ENCODE peak calls at places on chromosomes 13 and 19, in five cellular contexts. One of them, this sample, is unnamed.

GRCh38 chr19:1400281-1401137 is 833 bp downstream of the GAMT start:
- DNase-seq in nephron progenitor cell: no peak
- DNase-seq in cardiac fibroblast: peak
- DNase-seq in fibroblast of lung: no peak
- DNase-seq in endothelial cell: no peak
- DNase-seq in this sample: peak

GRCh38 chr13:59094149-59094548 is 1069.6 kb downstream of the DIAPH3 start:
- DNase-seq in nephron progenitor cell: no peak
- DNase-seq in cardiac fibroblast: no peak
- DNase-seq in fibroblast of lung: no peak
- DNase-seq in endothelial cell: no peak
- DNase-seq in this sample: no peak

GRCh38 chr19:41616785-41617621 is 9.9 kb downstream of the CEACAM4 start:
- DNase-seq in nephron progenitor cell: peak
- DNase-seq in cardiac fibroblast: peak
- DNase-seq in fibroblast of lung: no peak
- DNase-seq in endothelial cell: peak
- DNase-seq in this sample: peak

GRCh38 chr19:44164327-44164672 is 600 bp upstream of the ZNF226 start:
- DNase-seq in nephron progenitor cell: no peak
- DNase-seq in cardiac fibroblast: no peak
- DNase-seq in fibroblast of lung: no peak
- DNase-seq in endothelial cell: no peak
- DNase-seq in this sample: no peak

GRCh38 chr13:80226645-80227044 is 114.3 kb downstream of the SPRY2 start:
- DNase-seq in nephron progenitor cell: no peak
- DNase-seq in cardiac fibroblast: no peak
- DNase-seq in fibroblast of lung: no peak
- DNase-seq in endothelial cell: no peak
- DNase-seq in this sample: no peak

GRCh38 chr13:50124536-50125305 is 109.5 kb downstream of the KCNRG start:
- DNase-seq in nephron progenitor cell: peak
- DNase-seq in cardiac fibroblast: peak
- DNase-seq in fibroblast of lung: peak
- DNase-seq in endothelial cell: peak
- DNase-seq in this sample: peak

GRCh38 chr13:21297452-21297851 is 121.0 kb downstream of the MRPL57 start:
- DNase-seq in nephron progenitor cell: no peak
- DNase-seq in cardiac fibroblast: peak
- DNase-seq in fibroblast of lung: no peak
- DNase-seq in endothelial cell: no peak
- DNase-seq in this sample: peak

GRCh38 chr13:30222253-30222652 is 85.1 kb downstream of the KATNAL1 start:
- DNase-seq in nephron progenitor cell: no peak
- DNase-seq in cardiac fibroblast: peak
- DNase-seq in fibroblast of lung: no peak
- DNase-seq in endothelial cell: no peak
- DNase-seq in this sample: no peak

GRCh38 chr19:33794578-33795369 is 1.9 kb upstream of the KCTD15 start:
- DNase-seq in nephron progenitor cell: peak
- DNase-seq in cardiac fibroblast: peak
- DNase-seq in fibroblast of lung: no peak
- DNase-seq in endothelial cell: peak
- DNase-seq in this sample: no peak

GRCh38 chr13:108195146-108195545 is 20.2 kb downstream of the LIG4 start:
- DNase-seq in nephron progenitor cell: no peak
- DNase-seq in cardiac fibroblast: peak
- DNase-seq in fibroblast of lung: peak
- DNase-seq in endothelial cell: no peak
- DNase-seq in this sample: peak

GRCh38 chr13:107450931-107451330 is 764.4 kb downstream of the LIG4 start:
- DNase-seq in nephron progenitor cell: no peak
- DNase-seq in cardiac fibroblast: peak
- DNase-seq in fibroblast of lung: peak
- DNase-seq in endothelial cell: no peak
- DNase-seq in this sample: no peak

GRCh38 chr19:48681127-48681470 is 8.3 kb upstream of the NTN5 start:
- DNase-seq in nephron progenitor cell: no peak
- DNase-seq in cardiac fibroblast: peak
- DNase-seq in fibroblast of lung: peak
- DNase-seq in endothelial cell: no peak
- DNase-seq in this sample: peak

GRCh38 chr13:72314210-72314609 is 413.2 kb downstream of the MZT1 start:
- DNase-seq in nephron progenitor cell: no peak
- DNase-seq in cardiac fibroblast: no peak
- DNase-seq in fibroblast of lung: no peak
- DNase-seq in endothelial cell: no peak
- DNase-seq in this sample: no peak

GRCh38 chr13:40187324-40187795 is 479.1 kb downstream of the FOXO1 start:
- DNase-seq in nephron progenitor cell: no peak
- DNase-seq in cardiac fibroblast: no peak
- DNase-seq in fibroblast of lung: no peak
- DNase-seq in endothelial cell: no peak
- DNase-seq in this sample: no peak

GRCh38 chr13:76672422-76672821 is 213.8 kb downstream of the KCTD12 start:
- DNase-seq in nephron progenitor cell: no peak
- DNase-seq in cardiac fibroblast: peak
- DNase-seq in fibroblast of lung: peak
- DNase-seq in endothelial cell: no peak
- DNase-seq in this sample: peak

GRCh38 chr13:51221674-51222509 is at the start of gene FAM124A:
- DNase-seq in nephron progenitor cell: peak
- DNase-seq in cardiac fibroblast: no peak
- DNase-seq in fibroblast of lung: peak
- DNase-seq in endothelial cell: peak
- DNase-seq in this sample: peak

GRCh38 chr19:18434411-18435184 is 3.3 kb downstream of the ISYNA1 start:
- DNase-seq in nephron progenitor cell: no peak
- DNase-seq in cardiac fibroblast: no peak
- DNase-seq in fibroblast of lung: no peak
- DNase-seq in endothelial cell: no peak
- DNase-seq in this sample: no peak

GRCh38 chr19:17496337-17496997 is 15.0 kb upstream of the PGLS start:
- DNase-seq in nephron progenitor cell: peak
- DNase-seq in cardiac fibroblast: peak
- DNase-seq in fibroblast of lung: peak
- DNase-seq in endothelial cell: peak
- DNase-seq in this sample: peak

GRCh38 chr13:101258071-101258470 is 158.2 kb downstream of the NALCN start:
- DNase-seq in nephron progenitor cell: peak
- DNase-seq in cardiac fibroblast: peak
- DNase-seq in fibroblast of lung: peak
- DNase-seq in endothelial cell: no peak
- DNase-seq in this sample: peak

GRCh38 chr19:51020988-51021651 is 1.6 kb upstream of the KLK10 start:
- DNase-seq in nephron progenitor cell: no peak
- DNase-seq in cardiac fibroblast: peak
- DNase-seq in fibroblast of lung: peak
- DNase-seq in endothelial cell: peak
- DNase-seq in this sample: peak

GRCh38 chr19:21680026-21680425 is 87.4 kb downstream of the ZNF100 start:
- DNase-seq in nephron progenitor cell: no peak
- DNase-seq in cardiac fibroblast: no peak
- DNase-seq in fibroblast of lung: no peak
- DNase-seq in endothelial cell: no peak
- DNase-seq in this sample: no peak

GRCh38 chr19:48424694-48425219 is 21.0 kb upstream of the GRWD1 start:
- DNase-seq in nephron progenitor cell: no peak
- DNase-seq in cardiac fibroblast: peak
- DNase-seq in fibroblast of lung: peak
- DNase-seq in endothelial cell: no peak
- DNase-seq in this sample: peak

GRCh38 chr19:45103200-45103624 is 10.2 kb downstream of the PPP1R37 start:
- DNase-seq in nephron progenitor cell: no peak
- DNase-seq in cardiac fibroblast: no peak
- DNase-seq in fibroblast of lung: peak
- DNase-seq in endothelial cell: no peak
- DNase-seq in this sample: no peak

GRCh38 chr13:84439108-84439507 is 556.8 kb upstream of the SLITRK1 start:
- DNase-seq in nephron progenitor cell: no peak
- DNase-seq in cardiac fibroblast: peak
- DNase-seq in fibroblast of lung: peak
- DNase-seq in endothelial cell: no peak
- DNase-seq in this sample: no peak

GRCh38 chr13:91369432-91369831 is 21.9 kb downstream of the MIR17HG start:
- DNase-seq in nephron progenitor cell: no peak
- DNase-seq in cardiac fibroblast: peak
- DNase-seq in fibroblast of lung: peak
- DNase-seq in endothelial cell: no peak
- DNase-seq in this sample: no peak

GRCh38 chr13:92994056-92994455 is 232.6 kb upstream of the GPC6 start:
- DNase-seq in nephron progenitor cell: no peak
- DNase-seq in cardiac fibroblast: peak
- DNase-seq in fibroblast of lung: peak
- DNase-seq in endothelial cell: no peak
- DNase-seq in this sample: no peak

GRCh38 chr13:103694471-103694870 is 628.3 kb upstream of the SLC10A2 start:
- DNase-seq in nephron progenitor cell: no peak
- DNase-seq in cardiac fibroblast: no peak
- DNase-seq in fibroblast of lung: no peak
- DNase-seq in endothelial cell: no peak
- DNase-seq in this sample: no peak